ENCODE peak calls at places on chromosomes 16 and 17, in eight cellular contexts. One of them, this sample, is unnamed.
A peak's percentile ranks its signal among the peaks of the same experiment; 100 is the strongest.

GRCh38 chr17:17561408-17562144 is 29.9 kb downstream of the PEMT start:
- DNase-seq in epithelial cell of esophagus: peak; percentile 67
- DNase-seq in adipocyte: no peak
- DNase-seq in stimulated activated CD4-positive, alpha-beta T cell treated with anti-CD3 and anti-CD28 coated beads, Interleukin-12 subunit alpha, Interleukin-12 subunit beta, amount 100 ng/mL, for 24 hours: no peak
- DNase-seq in hypothalamus: no peak
- DNase-seq in activated CD4-positive, alpha-beta T cell treated with anti-CD3 and anti-CD28 coated beads, Interleukin-2, amount 10 ng/mL, durations not matched to agents 7 days and 5 days: no peak
- DNase-seq in effector memory CD8-positive, alpha-beta T cell: no peak
- DNase-seq in AG10803: no peak
- DNase-seq in this sample: no peak

GRCh38 chr17:63841350-63842172 is 924 bp downstream of the SMARCD2 start:
- DNase-seq in activated CD4-positive, alpha-beta T cell treated with anti-CD3 and anti-CD28 coated beads, Interleukin-2, amount 10 ng/mL, durations not matched to agents 7 days and 5 days: peak; percentile 20
- DNase-seq in stimulated activated CD4-positive, alpha-beta T cell treated with anti-CD3 and anti-CD28 coated beads, Interleukin-12 subunit alpha, Interleukin-12 subunit beta, amount 100 ng/mL, for 24 hours: no peak
- DNase-seq in epithelial cell of esophagus: peak; percentile 35
- DNase-seq in hypothalamus: peak; percentile 52
- DNase-seq in AG10803: peak; percentile 43
- DNase-seq in effector memory CD8-positive, alpha-beta T cell: no peak
- DNase-seq in adipocyte: peak; percentile 93
- DNase-seq in this sample: peak; percentile 55

GRCh38 chr16:57178793-57179212 is 7.0 kb downstream of the PSME3IP1 start:
- DNase-seq in hypothalamus: no peak
- DNase-seq in effector memory CD8-positive, alpha-beta T cell: no peak
- DNase-seq in activated CD4-positive, alpha-beta T cell treated with anti-CD3 and anti-CD28 coated beads, Interleukin-2, amount 10 ng/mL, durations not matched to agents 7 days and 5 days: no peak
- DNase-seq in stimulated activated CD4-positive, alpha-beta T cell treated with anti-CD3 and anti-CD28 coated beads, Interleukin-12 subunit alpha, Interleukin-12 subunit beta, amount 100 ng/mL, for 24 hours: no peak
- DNase-seq in epithelial cell of esophagus: peak; percentile 21
- DNase-seq in AG10803: no peak
- DNase-seq in adipocyte: peak; percentile 57
- DNase-seq in this sample: peak; percentile 46

GRCh38 chr16:47134550-47134949 is 9.2 kb downstream of the NETO2 start:
- DNase-seq in effector memory CD8-positive, alpha-beta T cell: no peak
- DNase-seq in activated CD4-positive, alpha-beta T cell treated with anti-CD3 and anti-CD28 coated beads, Interleukin-2, amount 10 ng/mL, durations not matched to agents 7 days and 5 days: no peak
- DNase-seq in stimulated activated CD4-positive, alpha-beta T cell treated with anti-CD3 and anti-CD28 coated beads, Interleukin-12 subunit alpha, Interleukin-12 subunit beta, amount 100 ng/mL, for 24 hours: no peak
- DNase-seq in AG10803: no peak
- DNase-seq in hypothalamus: no peak
- DNase-seq in epithelial cell of esophagus: no peak
- DNase-seq in adipocyte: no peak
- DNase-seq in this sample: no peak

GRCh38 chr16:88602091-88602490 is 31.9 kb downstream of the ZC3H18 start:
- DNase-seq in activated CD4-positive, alpha-beta T cell treated with anti-CD3 and anti-CD28 coated beads, Interleukin-2, amount 10 ng/mL, durations not matched to agents 7 days and 5 days: no peak
- DNase-seq in epithelial cell of esophagus: no peak
- DNase-seq in effector memory CD8-positive, alpha-beta T cell: no peak
- DNase-seq in hypothalamus: no peak
- DNase-seq in AG10803: no peak
- DNase-seq in adipocyte: no peak
- DNase-seq in stimulated activated CD4-positive, alpha-beta T cell treated with anti-CD3 and anti-CD28 coated beads, Interleukin-12 subunit alpha, Interleukin-12 subunit beta, amount 100 ng/mL, for 24 hours: no peak
- DNase-seq in this sample: no peak

GRCh38 chr16:3152022-3152272 is 17.1 kb downstream of the ZNF213 start:
- DNase-seq in hypothalamus: no peak
- DNase-seq in effector memory CD8-positive, alpha-beta T cell: no peak
- DNase-seq in adipocyte: no peak
- DNase-seq in stimulated activated CD4-positive, alpha-beta T cell treated with anti-CD3 and anti-CD28 coated beads, Interleukin-12 subunit alpha, Interleukin-12 subunit beta, amount 100 ng/mL, for 24 hours: no peak
- DNase-seq in AG10803: no peak
- DNase-seq in activated CD4-positive, alpha-beta T cell treated with anti-CD3 and anti-CD28 coated beads, Interleukin-2, amount 10 ng/mL, durations not matched to agents 7 days and 5 days: peak; percentile 26
- DNase-seq in epithelial cell of esophagus: no peak
- DNase-seq in this sample: no peak

GRCh38 chr16:72853575-72853974 is 194.4 kb downstream of the ZFHX3 start:
- DNase-seq in activated CD4-positive, alpha-beta T cell treated with anti-CD3 and anti-CD28 coated beads, Interleukin-2, amount 10 ng/mL, durations not matched to agents 7 days and 5 days: no peak
- DNase-seq in stimulated activated CD4-positive, alpha-beta T cell treated with anti-CD3 and anti-CD28 coated beads, Interleukin-12 subunit alpha, Interleukin-12 subunit beta, amount 100 ng/mL, for 24 hours: no peak
- DNase-seq in effector memory CD8-positive, alpha-beta T cell: no peak
- DNase-seq in epithelial cell of esophagus: no peak
- DNase-seq in AG10803: no peak
- DNase-seq in adipocyte: no peak
- DNase-seq in hypothalamus: no peak
- DNase-seq in this sample: no peak

GRCh38 chr16:20415541-20415940 is 6.2 kb downstream of the ACSM5 start:
- DNase-seq in epithelial cell of esophagus: peak; percentile 2
- DNase-seq in adipocyte: no peak
- DNase-seq in AG10803: no peak
- DNase-seq in hypothalamus: no peak
- DNase-seq in activated CD4-positive, alpha-beta T cell treated with anti-CD3 and anti-CD28 coated beads, Interleukin-2, amount 10 ng/mL, durations not matched to agents 7 days and 5 days: no peak
- DNase-seq in effector memory CD8-positive, alpha-beta T cell: no peak
- DNase-seq in stimulated activated CD4-positive, alpha-beta T cell treated with anti-CD3 and anti-CD28 coated beads, Interleukin-12 subunit alpha, Interleukin-12 subunit beta, amount 100 ng/mL, for 24 hours: no peak
- DNase-seq in this sample: no peak

GRCh38 chr17:74126179-74126900 is 77.1 kb upstream of the RPL38 start:
- DNase-seq in effector memory CD8-positive, alpha-beta T cell: no peak
- DNase-seq in stimulated activated CD4-positive, alpha-beta T cell treated with anti-CD3 and anti-CD28 coated beads, Interleukin-12 subunit alpha, Interleukin-12 subunit beta, amount 100 ng/mL, for 24 hours: no peak
- DNase-seq in activated CD4-positive, alpha-beta T cell treated with anti-CD3 and anti-CD28 coated beads, Interleukin-2, amount 10 ng/mL, durations not matched to agents 7 days and 5 days: no peak
- DNase-seq in epithelial cell of esophagus: no peak
- DNase-seq in hypothalamus: no peak
- DNase-seq in AG10803: no peak
- DNase-seq in adipocyte: no peak
- DNase-seq in this sample: no peak

GRCh38 chr17:35374766-35375344 is 1.4 kb upstream of the SLFN11 start:
- DNase-seq in adipocyte: no peak
- DNase-seq in activated CD4-positive, alpha-beta T cell treated with anti-CD3 and anti-CD28 coated beads, Interleukin-2, amount 10 ng/mL, durations not matched to agents 7 days and 5 days: no peak
- DNase-seq in effector memory CD8-positive, alpha-beta T cell: no peak
- DNase-seq in epithelial cell of esophagus: no peak
- DNase-seq in stimulated activated CD4-positive, alpha-beta T cell treated with anti-CD3 and anti-CD28 coated beads, Interleukin-12 subunit alpha, Interleukin-12 subunit beta, amount 100 ng/mL, for 24 hours: no peak
- DNase-seq in hypothalamus: no peak
- DNase-seq in AG10803: no peak
- DNase-seq in this sample: no peak

GRCh38 chr17:29376667-29377268 is 13.4 kb upstream of the TAOK1 start:
- DNase-seq in effector memory CD8-positive, alpha-beta T cell: no peak
- DNase-seq in epithelial cell of esophagus: peak; percentile 73
- DNase-seq in activated CD4-positive, alpha-beta T cell treated with anti-CD3 and anti-CD28 coated beads, Interleukin-2, amount 10 ng/mL, durations not matched to agents 7 days and 5 days: no peak
- DNase-seq in adipocyte: peak; percentile 92
- DNase-seq in hypothalamus: peak; percentile 77
- DNase-seq in AG10803: peak; percentile 70
- DNase-seq in stimulated activated CD4-positive, alpha-beta T cell treated with anti-CD3 and anti-CD28 coated beads, Interleukin-12 subunit alpha, Interleukin-12 subunit beta, amount 100 ng/mL, for 24 hours: no peak
- DNase-seq in this sample: peak; percentile 81

GRCh38 chr17:27809555-27809954 is 9.2 kb upstream of the NOS2 start:
- DNase-seq in hypothalamus: no peak
- DNase-seq in stimulated activated CD4-positive, alpha-beta T cell treated with anti-CD3 and anti-CD28 coated beads, Interleukin-12 subunit alpha, Interleukin-12 subunit beta, amount 100 ng/mL, for 24 hours: no peak
- DNase-seq in adipocyte: no peak
- DNase-seq in effector memory CD8-positive, alpha-beta T cell: no peak
- DNase-seq in epithelial cell of esophagus: no peak
- DNase-seq in AG10803: no peak
- DNase-seq in activated CD4-positive, alpha-beta T cell treated with anti-CD3 and anti-CD28 coated beads, Interleukin-2, amount 10 ng/mL, durations not matched to agents 7 days and 5 days: no peak
- DNase-seq in this sample: no peak

GRCh38 chr17:31529841-31530251 is 138.4 kb downstream of the RAB11FIP4 start:
- DNase-seq in activated CD4-positive, alpha-beta T cell treated with anti-CD3 and anti-CD28 coated beads, Interleukin-2, amount 10 ng/mL, durations not matched to agents 7 days and 5 days: no peak
- DNase-seq in hypothalamus: no peak
- DNase-seq in epithelial cell of esophagus: no peak
- DNase-seq in stimulated activated CD4-positive, alpha-beta T cell treated with anti-CD3 and anti-CD28 coated beads, Interleukin-12 subunit alpha, Interleukin-12 subunit beta, amount 100 ng/mL, for 24 hours: no peak
- DNase-seq in AG10803: no peak
- DNase-seq in adipocyte: no peak
- DNase-seq in effector memory CD8-positive, alpha-beta T cell: no peak
- DNase-seq in this sample: no peak

GRCh38 chr17:21285164-21286065 is 904 bp downstream of the MAP2K3 start:
- DNase-seq in hypothalamus: peak; percentile 29
- DNase-seq in adipocyte: peak; percentile 62
- DNase-seq in effector memory CD8-positive, alpha-beta T cell: no peak
- DNase-seq in activated CD4-positive, alpha-beta T cell treated with anti-CD3 and anti-CD28 coated beads, Interleukin-2, amount 10 ng/mL, durations not matched to agents 7 days and 5 days: no peak
- DNase-seq in AG10803: peak; percentile 64
- DNase-seq in stimulated activated CD4-positive, alpha-beta T cell treated with anti-CD3 and anti-CD28 coated beads, Interleukin-12 subunit alpha, Interleukin-12 subunit beta, amount 100 ng/mL, for 24 hours: no peak
- DNase-seq in epithelial cell of esophagus: peak; percentile 61
- DNase-seq in this sample: peak; percentile 68

GRCh38 chr17:78534492-78535284 is 42.5 kb downstream of the DNAH17 start:
- DNase-seq in AG10803: no peak
- DNase-seq in adipocyte: no peak
- DNase-seq in activated CD4-positive, alpha-beta T cell treated with anti-CD3 and anti-CD28 coated beads, Interleukin-2, amount 10 ng/mL, durations not matched to agents 7 days and 5 days: no peak
- DNase-seq in stimulated activated CD4-positive, alpha-beta T cell treated with anti-CD3 and anti-CD28 coated beads, Interleukin-12 subunit alpha, Interleukin-12 subunit beta, amount 100 ng/mL, for 24 hours: no peak
- DNase-seq in effector memory CD8-positive, alpha-beta T cell: no peak
- DNase-seq in hypothalamus: no peak
- DNase-seq in epithelial cell of esophagus: no peak
- DNase-seq in this sample: no peak

GRCh38 chr16:73949574-73950348 is 346.9 kb upstream of the PSMD7 start:
- DNase-seq in epithelial cell of esophagus: peak; percentile 73
- DNase-seq in stimulated activated CD4-positive, alpha-beta T cell treated with anti-CD3 and anti-CD28 coated beads, Interleukin-12 subunit alpha, Interleukin-12 subunit beta, amount 100 ng/mL, for 24 hours: no peak
- DNase-seq in adipocyte: peak; percentile 96
- DNase-seq in hypothalamus: no peak
- DNase-seq in activated CD4-positive, alpha-beta T cell treated with anti-CD3 and anti-CD28 coated beads, Interleukin-2, amount 10 ng/mL, durations not matched to agents 7 days and 5 days: no peak
- DNase-seq in effector memory CD8-positive, alpha-beta T cell: no peak
- DNase-seq in AG10803: peak; percentile 98
- DNase-seq in this sample: peak; percentile 71

GRCh38 chr17:49637739-49638138 is 40.2 kb downstream of the SPOP start:
- DNase-seq in adipocyte: no peak
- DNase-seq in effector memory CD8-positive, alpha-beta T cell: no peak
- DNase-seq in hypothalamus: no peak
- DNase-seq in epithelial cell of esophagus: no peak
- DNase-seq in activated CD4-positive, alpha-beta T cell treated with anti-CD3 and anti-CD28 coated beads, Interleukin-2, amount 10 ng/mL, durations not matched to agents 7 days and 5 days: no peak
- DNase-seq in stimulated activated CD4-positive, alpha-beta T cell treated with anti-CD3 and anti-CD28 coated beads, Interleukin-12 subunit alpha, Interleukin-12 subunit beta, amount 100 ng/mL, for 24 hours: no peak
- DNase-seq in AG10803: no peak
- DNase-seq in this sample: no peak

GRCh38 chr16:25893332-25893731 is 201.6 kb downstream of the HS3ST4 start:
- DNase-seq in AG10803: no peak
- DNase-seq in stimulated activated CD4-positive, alpha-beta T cell treated with anti-CD3 and anti-CD28 coated beads, Interleukin-12 subunit alpha, Interleukin-12 subunit beta, amount 100 ng/mL, for 24 hours: no peak
- DNase-seq in adipocyte: no peak
- DNase-seq in activated CD4-positive, alpha-beta T cell treated with anti-CD3 and anti-CD28 coated beads, Interleukin-2, amount 10 ng/mL, durations not matched to agents 7 days and 5 days: no peak
- DNase-seq in hypothalamus: no peak
- DNase-seq in epithelial cell of esophagus: no peak
- DNase-seq in effector memory CD8-positive, alpha-beta T cell: no peak
- DNase-seq in this sample: no peak

GRCh38 chr17:41101586-41102259 is at the start of gene KRTAP4-16:
- DNase-seq in effector memory CD8-positive, alpha-beta T cell: no peak
- DNase-seq in AG10803: no peak
- DNase-seq in stimulated activated CD4-positive, alpha-beta T cell treated with anti-CD3 and anti-CD28 coated beads, Interleukin-12 subunit alpha, Interleukin-12 subunit beta, amount 100 ng/mL, for 24 hours: no peak
- DNase-seq in hypothalamus: no peak
- DNase-seq in adipocyte: no peak
- DNase-seq in activated CD4-positive, alpha-beta T cell treated with anti-CD3 and anti-CD28 coated beads, Interleukin-2, amount 10 ng/mL, durations not matched to agents 7 days and 5 days: no peak
- DNase-seq in epithelial cell of esophagus: no peak
- DNase-seq in this sample: no peak

GRCh38 chr17:79648181-79648831 is 37.5 kb upstream of the RBFOX3 start:
- DNase-seq in adipocyte: no peak
- DNase-seq in activated CD4-positive, alpha-beta T cell treated with anti-CD3 and anti-CD28 coated beads, Interleukin-2, amount 10 ng/mL, durations not matched to agents 7 days and 5 days: no peak
- DNase-seq in stimulated activated CD4-positive, alpha-beta T cell treated with anti-CD3 and anti-CD28 coated beads, Interleukin-12 subunit alpha, Interleukin-12 subunit beta, amount 100 ng/mL, for 24 hours: no peak
- DNase-seq in epithelial cell of esophagus: no peak
- DNase-seq in effector memory CD8-positive, alpha-beta T cell: no peak
- DNase-seq in AG10803: no peak
- DNase-seq in hypothalamus: no peak
- DNase-seq in this sample: no peak

This sample was measured in HCEC 1CT.